ENCODE peak calls at places on chromosomes 16 and 17, in four cellular contexts. L is foreskin fibroblast, T is epithelial cell of esophagus, S is esophagus muscularis mucosa. C is an unnamed sample.

GRCh38 chr17:81386646-81387234 is 8.5 kb upstream of the BAHCC1 start:
- DNase-seq in L (peak), T (no peak), S (no peak), C (peak)

GRCh38 chr17:31175237-31175636 is 80.5 kb downstream of the NF1 start:
- DNase-seq in S (no peak), L (no peak), T (peak), C (no peak)

GRCh38 chr17:17685775-17686291 is 4.6 kb downstream of the RAI1 start:
- DNase-seq in T (peak), S (no peak), L (peak), C (no peak)

GRCh38 chr17:13647551-13647950 is 45.8 kb upstream of the HS3ST3A1 start:
- DNase-seq in L (peak), S (no peak), T (no peak), C (no peak)

GRCh38 chr16:78675312-78675711 is 575.9 kb downstream of the WWOX start:
- DNase-seq in T (no peak), S (no peak), L (peak), C (no peak)

GRCh38 chr17:31582151-31582907 is 190.9 kb downstream of the RAB11FIP4 start:
- DNase-seq in T (no peak), S (no peak), L (peak), C (no peak)

GRCh38 chr17:65022751-65023421 is 33.7 kb downstream of the GNA13 start:
- DNase-seq in T (peak), S (no peak), L (peak), C (no peak)

GRCh38 chr17:64499805-64500486 is 3.1 kb upstream of the POLG2 start:
- DNase-seq in S (no peak), L (peak), T (peak), C (no peak)

GRCh38 chr17:46150216-46150963 is 42.8 kb downstream of the KANSL1 start:
- DNase-seq in L (no peak), T (no peak), S (no peak), C (no peak)

GRCh38 chr17:42547001-42547461 is 5.7 kb upstream of the HSD17B1 start:
- DNase-seq in S (no peak), T (no peak), L (no peak), C (no peak)

GRCh38 chr17:42547698-42548069 is 5.0 kb upstream of the HSD17B1 start:
- DNase-seq in L (no peak), S (no peak), T (no peak), C (no peak)

GRCh38 chr17:42544874-42545283 is 7.8 kb upstream of the HSD17B1 start:
- DNase-seq in T (no peak), S (no peak), L (no peak), C (no peak)

GRCh38 chr17:42548993-42549755 is 3.5 kb upstream of the HSD17B1 start:
- DNase-seq in L (no peak), S (no peak), T (no peak), C (no peak)

GRCh38 chr17:42548070-42548837 is 4.5 kb upstream of the HSD17B1 start:
- DNase-seq in S (no peak), T (peak), L (peak), C (peak)
- TF ChIP-seq CTCF in S (peak), T (peak), L (peak), C (peak)

DNA sequence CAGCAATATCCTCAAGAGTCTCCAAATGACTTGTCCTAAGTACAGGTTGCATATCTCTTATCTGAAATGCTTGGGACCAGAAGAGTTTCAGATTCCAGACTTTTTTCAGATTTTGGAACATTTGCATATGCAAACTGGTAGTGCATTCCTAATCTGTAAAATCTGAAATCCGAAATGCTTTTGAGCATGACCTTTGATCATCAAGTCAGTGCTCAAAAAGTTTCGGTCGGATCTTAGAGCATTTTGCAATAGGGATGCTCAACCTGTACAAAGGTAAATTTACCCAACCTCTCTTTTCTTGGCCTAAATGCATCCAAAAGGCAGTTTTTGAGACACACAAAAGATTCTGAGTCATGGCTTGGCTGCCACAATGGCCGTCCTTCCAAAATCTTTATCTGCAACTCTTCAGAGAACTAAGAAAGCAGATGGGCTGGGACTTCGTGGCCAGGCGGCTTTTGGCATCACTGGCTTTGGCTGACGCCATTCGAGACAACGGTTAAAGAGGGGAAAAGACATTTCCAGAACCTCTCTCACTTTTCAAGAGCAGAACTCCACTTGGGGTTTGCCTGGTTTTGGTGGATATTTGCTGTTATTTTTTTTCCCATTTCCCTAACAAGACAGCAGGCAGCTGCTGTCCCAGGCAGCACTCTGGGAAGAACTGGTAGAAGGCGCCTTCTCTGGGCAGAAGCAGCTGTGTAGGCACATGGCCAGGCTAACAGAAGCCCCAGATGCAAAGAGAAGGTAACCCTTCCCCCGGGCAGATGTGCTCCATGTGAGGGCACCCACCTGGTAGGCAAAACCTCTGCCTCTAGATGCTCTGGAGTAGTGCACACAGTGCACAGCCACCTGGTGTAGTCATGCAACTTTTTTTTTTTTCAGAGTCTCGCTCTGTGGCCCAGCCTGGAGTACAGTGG is 8.9 kb downstream of the CPPED1 start:
- DNase-seq in S (no peak), L (no peak), T (no peak), C (no peak)
- TF ChIP-seq CTCF in S (no peak), L (no peak), T (no peak), C (no peak)

DNA sequence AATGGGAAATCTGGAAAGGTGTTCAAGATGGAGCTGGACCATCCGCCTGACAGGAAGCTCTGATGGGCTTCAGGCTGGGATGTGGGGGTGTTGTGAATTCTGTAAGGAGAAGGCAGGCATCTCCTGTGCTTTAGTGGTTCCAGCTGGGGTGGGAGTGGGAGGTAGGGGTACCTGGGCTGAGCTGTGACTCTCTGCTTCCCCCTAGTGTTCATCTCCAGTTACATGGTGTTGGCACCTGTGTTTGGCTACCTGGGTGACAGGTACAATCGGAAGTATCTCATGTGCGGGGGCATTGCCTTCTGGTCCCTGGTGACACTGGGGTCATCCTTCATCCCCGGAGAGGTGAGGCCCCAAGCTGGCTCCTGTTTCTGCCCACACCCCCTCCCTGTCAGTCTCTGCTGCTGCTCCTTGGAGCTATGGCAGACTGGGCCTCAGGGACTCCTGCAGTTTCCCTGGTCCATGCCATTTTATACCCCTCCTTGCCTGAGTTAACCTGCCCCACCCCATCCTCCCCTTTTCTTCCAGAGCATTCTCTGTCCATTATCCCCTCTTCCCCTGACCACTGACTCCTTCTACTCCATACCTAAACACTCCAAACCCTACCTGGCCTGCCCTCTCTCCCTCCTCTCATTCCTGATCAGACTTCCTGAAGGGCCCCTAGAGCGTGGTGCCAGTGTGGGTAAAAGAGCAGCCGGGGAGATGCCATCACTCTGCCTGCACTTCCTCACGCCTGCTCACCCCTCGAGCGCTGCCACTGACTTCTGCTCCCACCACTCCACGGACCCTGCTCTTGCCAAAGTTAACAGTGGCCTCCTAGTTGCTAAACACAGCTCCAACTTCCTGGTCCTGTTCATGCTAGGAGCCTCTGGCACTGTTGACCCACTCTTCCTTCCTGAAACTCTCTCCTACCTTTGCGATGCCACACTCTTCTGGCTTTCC is 3.4 kb downstream of the SPNS1 start:
- DNase-seq in S (no peak), L (no peak), T (peak), C (no peak)
- TF ChIP-seq CTCF in S (peak), L (peak), T (peak), C (peak)

GRCh38 chr16:85331685-85332084 is 219.4 kb upstream of the CIBAR2 start:
- DNase-seq in S (no peak), L (no peak), T (peak), C (no peak)
- TF ChIP-seq CTCF in S (no peak), L (no peak), T (no peak), C (no peak)

DNA sequence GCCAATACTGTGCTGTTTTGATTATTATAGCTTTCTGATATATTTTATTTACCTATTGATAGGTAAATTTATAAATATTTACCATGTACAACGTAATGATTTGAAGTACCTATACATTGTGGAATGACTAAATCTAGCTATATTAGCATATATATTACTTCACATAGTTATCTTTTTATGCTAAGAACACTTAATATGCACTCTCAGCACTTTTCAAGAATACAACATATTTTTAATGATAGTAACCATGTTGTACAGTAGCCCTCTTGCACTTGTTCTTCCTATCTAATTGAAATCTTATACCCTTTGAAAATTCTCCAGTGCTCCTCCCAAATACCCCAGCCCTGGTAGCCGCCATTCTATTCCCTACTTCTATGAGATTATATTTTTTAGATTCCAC is 604.0 kb upstream of the KIF2B start:
- DNase-seq in T (no peak), L (no peak), S (no peak), C (no peak)
- TF ChIP-seq CTCF in T (no peak), L (no peak), S (no peak), C (no peak)

C was measured in mesothelial cell of epicardium.